ENCODE peak calls at places on chromosome 18, in six cellular contexts. Z is GM12865, S is A549, D is brain microvascular endothelial cell, Q is foreskin fibroblast, A is cardiac muscle cell. G is an unnamed sample.

GRCh38 chr18:79930020-79930642 is 21.3 kb downstream of the SLC66A2 start:
- DNase-seq in Z (no peak), S (no peak), D (no peak), Q (no peak), A (no peak), G (no peak)

GRCh38 chr18:57850063-57850462 is 46.9 kb upstream of the ATP8B1 start:
- DNase-seq in Z (no peak), S (no peak), D (no peak), Q (no peak), A (no peak), G (no peak)

GRCh38 chr18:60413944-60414547 is 41.5 kb upstream of the MC4R start:
- DNase-seq in Z (peak), S (peak), D (no peak), Q (no peak), A (peak), G (peak)

GRCh38 chr18:33710269-33710668 is 132.2 kb downstream of the ASXL3 start:
- DNase-seq in Z (no peak), S (no peak), D (no peak), Q (no peak), A (no peak), G (no peak)

GRCh38 chr18:69158949-69159348 is 241.7 kb upstream of the DOK6 start:
- DNase-seq in Z (no peak), S (no peak), D (no peak), Q (no peak), A (no peak), G (no peak)

GRCh38 chr18:37452697-37453385 is 112.8 kb downstream of the CELF4 start:
- DNase-seq in Z (no peak), S (no peak), D (no peak), Q (no peak), A (no peak), G (no peak)

GRCh38 chr18:56460590-56460989 is 177.8 kb downstream of the TXNL1 start:
- DNase-seq in Z (no peak), S (no peak), D (no peak), Q (no peak), A (no peak), G (no peak)

GRCh38 chr18:2923464-2923863 is 76.7 kb downstream of the EMILIN2 start:
- DNase-seq in Z (no peak), S (no peak), D (no peak), Q (no peak), A (no peak), G (peak)

GRCh38 chr18:32769242-32770180 is 3.3 kb downstream of the KLHL14 start:
- DNase-seq in Z (peak), S (no peak), D (no peak), Q (no peak), A (peak), G (no peak)

GRCh38 chr18:50266248-50266704 is at the start of gene CFAP53:
- DNase-seq in Z (peak), S (peak), D (peak), Q (peak), A (peak), G (peak)

GRCh38 chr18:13241893-13242175 is 23.3 kb downstream of the LDLRAD4 start:
- DNase-seq in Z (no peak), S (no peak), D (no peak), Q (no peak), A (no peak), G (no peak)

GRCh38 chr18:59718108-59719057 is 21.2 kb upstream of the CCBE1 start:
- DNase-seq in Z (no peak), S (peak), D (peak), Q (peak), A (no peak), G (peak)

GRCh38 chr18:6203791-6204190 is 210.9 kb downstream of the L3MBTL4 start:
- DNase-seq in Z (no peak), S (no peak), D (no peak), Q (no peak), A (no peak), G (no peak)

GRCh38 chr18:63590368-63590767 is 3.2 kb downstream of the SERPINB13 start:
- DNase-seq in Z (no peak), S (no peak), D (no peak), Q (peak), A (no peak), G (no peak)

GRCh38 chr18:11387880-11388279 is 221.5 kb upstream of the SLC35G4 start:
- DNase-seq in Z (peak), S (peak), D (peak), Q (peak), A (peak), G (peak)

GRCh38 chr18:48781041-48781989 is 169.4 kb downstream of the SMAD7 start:
- DNase-seq in Z (peak), S (no peak), D (peak), Q (peak), A (peak), G (no peak)

GRCh38 chr18:54622084-54622483 is 31.0 kb downstream of the DYNAP start:
- DNase-seq in Z (no peak), S (no peak), D (no peak), Q (no peak), A (no peak), G (no peak)
- TF ChIP-seq CTCF in Z (no peak), S (no peak), D (no peak), Q (peak), A (peak), G (peak)

DNA sequence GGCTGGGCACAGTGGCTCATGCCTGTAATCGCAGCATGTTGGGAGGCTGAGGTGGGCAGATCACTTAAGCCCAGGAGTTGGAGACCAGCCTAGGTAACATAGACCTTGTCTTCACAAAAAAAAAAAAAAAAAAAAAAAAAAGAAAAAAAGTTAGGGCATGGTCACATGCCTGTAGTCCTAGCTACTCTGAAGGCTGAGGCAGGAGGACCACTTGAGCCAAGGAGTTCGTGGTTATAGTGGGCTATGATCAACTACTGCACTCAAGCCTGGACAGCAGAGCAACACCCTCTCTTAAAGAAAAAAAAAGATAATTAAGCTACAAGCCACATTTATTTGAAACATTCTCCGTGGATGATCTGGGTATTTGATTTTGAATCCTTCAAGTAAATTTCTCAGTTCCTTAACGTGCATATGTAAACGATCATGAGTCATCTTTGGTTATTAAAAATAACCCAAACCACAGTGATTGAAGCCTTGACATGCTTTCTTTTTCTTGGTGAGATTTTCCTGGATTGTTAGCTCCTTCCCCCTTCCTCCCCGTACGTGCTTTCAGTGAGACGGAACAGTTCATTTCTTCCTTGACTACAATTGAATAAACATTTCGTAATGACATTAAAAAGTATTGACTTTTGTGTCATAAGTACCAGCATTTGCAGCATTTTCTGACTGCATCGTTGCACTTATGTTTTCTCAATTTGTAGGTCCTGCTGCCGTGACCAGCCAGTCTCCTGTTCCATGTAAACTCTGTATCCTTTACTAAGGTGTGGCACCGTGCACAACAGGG is 20.3 kb downstream of the RMC1 start:
- DNase-seq in Z (no peak), S (no peak), D (peak), Q (peak), A (no peak), G (peak)
- H3K4me3 ChIP-seq in Z (no peak), S (no peak), D (no peak), Q (no peak), A (no peak), G (no peak)

GRCh38 chr18:36186461-36187137 is 698 bp upstream of the MOCOS start:
- DNase-seq in Z (peak), S (peak), D (no peak), Q (no peak), A (no peak), G (peak)

GRCh38 chr18:36187138-36187825 is at the start of gene MOCOS:
- DNase-seq in Z (peak), S (peak), D (peak), Q (peak), A (peak), G (peak)

GRCh38 chr18:36183987-36184386 is 3.3 kb upstream of the MOCOS start:
- DNase-seq in Z (no peak), S (no peak), D (no peak), Q (no peak), A (no peak), G (no peak)

GRCh38 chr18:36185901-36186460 is 1.3 kb upstream of the MOCOS start:
- DNase-seq in Z (no peak), S (no peak), D (no peak), Q (no peak), A (no peak), G (no peak)

DNA sequence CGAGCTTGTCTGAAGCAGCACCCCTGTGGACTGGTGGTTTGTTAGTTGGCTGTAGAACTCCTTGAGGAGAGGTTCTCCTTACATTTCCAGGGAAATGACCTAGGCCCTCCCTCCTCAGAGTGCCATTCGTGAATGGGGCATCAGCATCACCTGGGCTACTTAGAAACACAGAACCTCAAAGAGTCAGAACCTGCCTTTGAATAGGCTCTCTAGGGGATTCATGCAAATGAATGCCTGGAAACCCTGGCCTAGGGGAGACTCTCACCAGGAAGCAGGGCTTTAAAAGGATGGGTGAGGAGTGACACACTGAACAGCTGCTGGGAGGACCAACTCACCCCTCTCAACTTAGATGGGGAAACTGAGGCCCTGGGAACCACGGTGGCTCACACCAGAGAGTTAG is 2.1 kb upstream of the MOCOS start:
- DNase-seq in Z (peak), S (no peak), D (no peak), Q (no peak), A (no peak), G (no peak)
- TF ChIP-seq CTCF in Z (no peak), S (no peak), D (no peak), Q (no peak), A (no peak), G (no peak)

GRCh38 chr18:21364471-21364870 is 122.4 kb downstream of the GREB1L start:
- DNase-seq in Z (no peak), S (no peak), D (no peak), Q (no peak), A (no peak), G (no peak)
- H3K4me3 ChIP-seq in Z (no peak), S (no peak), D (no peak), Q (no peak), A (no peak), G (no peak)

GRCh38 chr18:43793910-43794309 is 516.6 kb upstream of the SYT4 start:
- DNase-seq in Z (no peak), S (no peak), D (no peak), Q (no peak), A (no peak), G (no peak)

GRCh38 chr18:43785145-43785544 is 507.9 kb upstream of the SYT4 start:
- DNase-seq in Z (no peak), S (no peak), D (no peak), Q (no peak), A (no peak), G (no peak)

GRCh38 chr18:43786893-43787292 is 509.6 kb upstream of the SYT4 start:
- DNase-seq in Z (no peak), S (no peak), D (no peak), Q (no peak), A (no peak), G (no peak)

GRCh38 chr18:43794363-43794762 is 517.1 kb upstream of the SYT4 start:
- DNase-seq in Z (no peak), S (no peak), D (no peak), Q (no peak), A (peak), G (no peak)

GRCh38 chr18:43789234-43790000 is 512.1 kb upstream of the SYT4 start:
- DNase-seq in Z (no peak), S (no peak), D (peak), Q (peak), A (peak), G (no peak)
- TF ChIP-seq CTCF in Z (no peak), S (no peak), D (peak), Q (peak), A (peak), G (peak)

GRCh38 chr18:31694297-31694696 is 9.9 kb upstream of the B4GALT6 start:
- DNase-seq in Z (no peak), S (no peak), D (no peak), Q (no peak), A (no peak), G (no peak)
- H3K4me3 ChIP-seq in Z (no peak), S (no peak), D (no peak), Q (no peak), A (no peak), G (no peak)

GRCh38 chr18:75129717-75130477 is 79.0 kb downstream of the PTGR3 start:
- DNase-seq in Z (no peak), S (no peak), D (no peak), Q (no peak), A (no peak), G (no peak)

GRCh38 chr18:75130591-75131274 is 78.2 kb downstream of the PTGR3 start:
- DNase-seq in Z (no peak), S (no peak), D (no peak), Q (no peak), A (no peak), G (no peak)

GRCh38 chr18:75127143-75128021 is 81.6 kb downstream of the PTGR3 start:
- DNase-seq in Z (no peak), S (no peak), D (no peak), Q (no peak), A (peak), G (no peak)

GRCh38 chr18:75128051-75128605 is 80.8 kb downstream of the PTGR3 start:
- DNase-seq in Z (no peak), S (no peak), D (no peak), Q (no peak), A (no peak), G (no peak)

DNA sequence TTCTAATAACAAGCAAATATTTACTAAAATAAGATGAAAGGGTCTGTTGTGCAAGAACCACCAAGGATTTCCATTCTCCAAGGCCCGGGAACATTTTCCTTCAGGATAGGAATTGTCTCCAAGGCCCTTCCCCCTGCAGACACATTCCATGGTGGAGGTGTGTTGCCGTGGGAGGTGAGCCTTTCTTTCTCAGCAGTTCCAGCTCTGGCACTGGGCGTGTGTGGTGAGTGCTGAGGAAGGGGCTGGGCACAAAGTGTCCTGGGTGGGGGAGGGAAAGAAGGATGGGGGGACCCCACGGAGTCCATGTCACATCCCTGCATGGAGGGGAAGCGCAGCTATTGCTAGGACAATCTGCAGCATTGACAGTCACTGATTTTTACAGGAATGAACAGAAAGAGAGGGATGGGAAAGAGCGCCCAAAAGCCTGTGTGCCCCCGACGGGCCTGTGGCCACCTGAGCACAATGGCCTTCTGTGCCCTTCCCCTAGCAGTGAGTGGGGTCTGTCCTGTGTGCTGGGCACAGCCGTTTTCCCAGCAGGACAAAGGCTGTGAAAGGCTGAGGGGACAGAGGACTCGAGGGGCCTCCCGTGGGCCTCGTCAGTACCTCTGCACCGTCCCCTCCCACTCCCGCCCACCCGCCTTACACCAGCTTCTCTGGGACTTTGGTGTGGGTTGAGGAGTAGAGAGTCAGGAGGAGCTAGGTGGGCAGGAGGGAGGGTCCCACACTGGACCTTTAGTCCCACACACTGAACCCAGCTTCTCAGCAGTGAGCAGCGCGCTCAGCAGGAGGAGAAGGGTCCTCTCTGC is 79.8 kb downstream of the PTGR3 start:
- DNase-seq in Z (no peak), S (no peak), D (no peak), Q (no peak), A (no peak), G (no peak)
- TF ChIP-seq CTCF in Z (no peak), S (no peak), D (no peak), Q (no peak), A (no peak), G (no peak)